ENCODE peak calls at places on chromosomes 4 and X, in ten cellular contexts. E is left lung, K is cardiac muscle cell, V is heart right ventricle, N is Calu3, C is fibroblast of the aortic adventitia, Q is AG04450, P is tibial artery, H is H9, G is GM06990. O is an unnamed sample.

GRCh38 chr4:120694973-120695372 is 227.6 kb downstream of the PRDM5 start:
- DNase-seq in E (no peak), K (peak), C (peak), G (no peak), H (no peak), Q (peak), N (peak), P (no peak), V (no peak), O (peak)

GRCh38 chrX:101999644-102000539 is 68.1 kb upstream of the ZMAT1 start:
- DNase-seq in H (peak), P (no peak), Q (no peak), G (no peak), V (no peak), E (peak), K (no peak), C (no peak), N (no peak), O (no peak)

GRCh38 chr4:177638871-177639270 is 196.6 kb upstream of the AGA start:
- DNase-seq in K (no peak), C (no peak), H (peak), P (no peak), V (no peak), N (no peak), E (no peak), G (no peak), Q (no peak), O (no peak)

GRCh38 chrX:44731160-44731559 is 112.7 kb upstream of the DUSP21 start:
- DNase-seq in P (no peak), C (peak), N (no peak), K (peak), E (no peak), Q (no peak), H (no peak), V (no peak), G (no peak), O (peak)

GRCh38 chrX:10011261-10011931 is 44.2 kb downstream of the CLDN34 start:
- DNase-seq in P (no peak), K (peak), N (no peak), G (no peak), C (peak), H (no peak), Q (no peak), V (no peak), E (no peak), O (no peak)

GRCh38 chr4:184969610-184970009 is 48.7 kb upstream of the HELT start:
- DNase-seq in E (no peak), C (no peak), Q (no peak), P (no peak), N (no peak), G (no peak), H (peak), K (no peak), V (no peak), O (no peak)

GRCh38 chr4:8837181-8837811 is 34.3 kb downstream of the HMX1 start:
- DNase-seq in C (no peak), Q (no peak), G (no peak), P (peak), N (no peak), K (no peak), H (peak), V (no peak), E (peak), O (no peak)

GRCh38 chrX:69165116-69165651 is at the start of gene PJA1:
- DNase-seq in C (peak), H (peak), K (peak), Q (no peak), P (peak), V (peak), G (peak), N (peak), E (peak), O (peak)

GRCh38 chrX:96563663-96564062 is 121.0 kb upstream of the DIAPH2 start:
- DNase-seq in C (peak), E (no peak), P (no peak), Q (peak), V (no peak), G (no peak), N (no peak), K (peak), H (no peak), O (peak)

DNA sequence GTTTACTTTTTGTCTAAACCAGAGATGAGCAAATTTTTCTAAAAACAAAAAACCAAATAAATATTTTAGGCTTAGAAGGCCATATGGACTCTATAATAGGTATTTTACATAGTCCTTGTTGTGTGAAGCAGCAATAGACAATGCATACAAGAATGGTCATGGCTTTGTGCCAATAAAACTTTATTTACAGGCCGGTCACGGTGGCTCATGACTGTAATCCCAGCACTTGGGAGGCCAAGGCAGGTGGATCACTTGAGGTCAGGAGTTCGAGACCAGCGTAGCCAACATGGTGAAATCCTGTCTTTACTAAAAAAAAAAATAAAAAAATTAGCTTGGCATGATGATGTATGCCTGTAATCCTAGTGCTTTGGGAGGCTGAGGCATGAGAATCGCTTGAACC is 227.6 kb downstream of the CBR4 start:
- DNase-seq in K (no peak), C (no peak), P (no peak), G (no peak), H (no peak), Q (no peak), V (no peak), N (no peak), E (no peak), O (no peak)
- TF ChIP-seq CTCF in K (no peak), C (no peak), P (no peak), G (no peak), H (no peak), Q (no peak), V (no peak), N (no peak), E (no peak), O (no peak)

DNA sequence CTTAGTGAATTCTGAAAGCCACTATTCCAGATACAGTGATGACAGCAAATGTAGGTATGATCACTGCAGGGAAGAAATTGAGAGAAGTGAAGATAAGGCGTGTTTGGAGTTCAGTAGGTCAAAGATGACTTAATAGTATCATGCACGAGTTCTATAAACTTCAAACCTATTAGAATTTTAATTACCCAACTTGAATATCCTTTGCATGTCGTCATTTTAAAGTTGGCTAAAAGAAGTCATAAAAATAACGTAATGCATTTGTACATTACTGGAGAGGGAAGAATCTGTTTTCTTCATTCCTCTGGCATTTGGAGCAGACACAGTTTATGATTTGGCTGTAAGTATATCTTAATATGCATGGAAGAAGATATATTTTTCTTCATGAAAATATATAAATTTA is 68.6 kb upstream of the MXRA5 start:
- DNase-seq in N (no peak), K (no peak), P (no peak), H (no peak), Q (no peak), V (no peak), C (no peak), E (no peak), G (no peak), O (no peak)
- TF ChIP-seq CTCF in N (no peak), K (no peak), P (no peak), H (no peak), Q (no peak), V (no peak), C (no peak), E (no peak), G (no peak), O (no peak)

DNA sequence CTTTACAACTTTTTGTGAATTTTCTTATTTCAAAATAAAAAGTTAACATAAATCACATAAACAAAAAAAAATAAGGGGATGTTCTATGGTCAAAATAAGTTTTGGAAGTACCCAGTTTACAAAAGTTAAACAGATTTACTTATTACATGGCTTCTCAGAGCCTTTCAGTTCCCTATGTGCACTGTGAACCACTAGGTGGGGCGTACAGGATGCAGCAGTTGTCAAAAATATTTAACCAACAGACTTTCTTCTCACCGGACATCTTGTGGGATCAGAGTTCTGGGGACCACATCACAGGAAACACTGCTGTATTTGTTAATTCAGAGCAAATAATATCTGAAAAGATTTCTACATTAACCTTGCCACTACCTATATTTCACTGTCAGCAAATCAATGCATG is 74.1 kb downstream of the SMARCA1 start:
- DNase-seq in K (no peak), N (no peak), P (no peak), V (no peak), Q (no peak), C (no peak), G (no peak), H (no peak), E (no peak), O (no peak)
- TF ChIP-seq CTCF in K (no peak), N (no peak), P (no peak), V (no peak), Q (no peak), C (no peak), G (peak), H (peak), E (no peak), O (no peak)

GRCh38 chr4:143581331-143581961 is 67.9 kb downstream of the SMARCA5 start:
- DNase-seq in C (no peak), E (peak), V (no peak), Q (no peak), G (no peak), K (no peak), P (no peak), H (peak), N (no peak), O (no peak)
- TF ChIP-seq CTCF in C (no peak), E (no peak), V (no peak), Q (no peak), G (no peak), K (no peak), P (no peak), H (peak), N (no peak), O (no peak)

GRCh38 chrX:15382809-15383208 is 1.4 kb downstream of the VEGFD start:
- DNase-seq in K (no peak), G (no peak), H (no peak), E (no peak), Q (no peak), C (no peak), N (no peak), V (no peak), P (no peak), O (no peak)
- TF ChIP-seq CTCF in K (no peak), G (peak), H (peak), E (no peak), Q (peak), C (peak), N (no peak), V (no peak), P (no peak), O (no peak)

DNA sequence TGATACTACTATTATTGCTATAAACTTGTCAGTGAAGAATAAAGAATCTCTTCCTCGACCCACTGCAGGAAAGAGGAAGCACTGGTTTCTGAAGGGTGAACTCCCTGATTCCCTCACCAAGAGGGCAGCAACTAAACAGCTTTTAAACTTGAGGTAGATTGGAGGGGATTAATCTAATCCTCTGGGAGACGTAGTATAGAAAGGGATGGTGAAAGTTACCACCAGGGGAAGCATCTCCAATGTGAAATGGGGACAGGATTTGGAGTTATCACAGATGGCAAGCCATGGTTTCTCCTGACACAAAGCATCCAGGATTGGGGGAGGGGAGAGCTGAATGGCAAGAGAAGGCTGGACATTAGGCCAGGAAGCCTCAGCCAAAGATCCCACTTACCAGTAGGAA is 62.7 kb upstream of the PTPN13 start:
- DNase-seq in C (no peak), Q (no peak), P (no peak), E (no peak), N (no peak), V (no peak), H (no peak), G (no peak), K (no peak), O (no peak)
- TF ChIP-seq CTCF in C (no peak), Q (no peak), P (no peak), E (no peak), N (no peak), V (no peak), H (no peak), G (no peak), K (no peak), O (no peak)

GRCh38 chr4:47486306-47486705 is 1.2 kb downstream of the ATP10D start:
- DNase-seq in E (no peak), H (no peak), V (no peak), P (no peak), N (no peak), G (no peak), Q (no peak), K (peak), C (peak), O (no peak)

GRCh38 chr4:47484169-47484568 is 906 bp upstream of the ATP10D start:
- DNase-seq in H (no peak), P (no peak), E (no peak), K (no peak), N (no peak), Q (no peak), G (no peak), C (no peak), V (no peak), O (no peak)

GRCh38 chr4:47482326-47482725 is 2.7 kb upstream of the ATP10D start:
- DNase-seq in N (no peak), C (peak), H (no peak), P (no peak), G (no peak), V (no peak), Q (no peak), E (no peak), K (peak), O (peak)

GRCh38 chr4:47485047-47485692 is at the start of gene ATP10D:
- DNase-seq in K (peak), E (peak), H (peak), N (peak), C (peak), V (peak), G (peak), Q (peak), P (peak), O (peak)

DNA sequence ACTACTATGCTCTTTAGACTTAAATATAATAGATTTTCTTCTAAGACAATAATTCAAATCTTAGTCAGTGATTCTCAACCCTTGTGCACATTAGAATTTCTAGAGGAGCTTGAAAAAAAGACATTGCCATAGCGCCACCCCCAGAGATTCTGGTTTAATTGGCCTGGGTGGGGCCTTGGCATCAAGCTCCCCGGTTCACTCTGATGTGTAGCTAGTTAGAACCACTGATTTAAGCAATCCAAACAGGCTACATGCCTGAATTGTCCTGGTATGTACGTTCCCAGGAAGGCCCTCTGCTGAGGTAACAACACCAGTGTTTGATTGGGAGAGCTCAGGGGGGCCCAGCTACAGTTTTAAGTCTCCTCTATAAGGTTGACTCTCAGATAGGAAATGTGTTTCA is 1.4 kb upstream of the ATP10D start:
- DNase-seq in E (no peak), C (peak), K (no peak), N (no peak), P (no peak), H (no peak), Q (no peak), G (no peak), V (no peak), O (no peak)
- TF ChIP-seq CTCF in E (no peak), C (no peak), K (no peak), N (no peak), P (no peak), H (no peak), Q (no peak), G (peak), V (no peak), O (no peak)

DNA sequence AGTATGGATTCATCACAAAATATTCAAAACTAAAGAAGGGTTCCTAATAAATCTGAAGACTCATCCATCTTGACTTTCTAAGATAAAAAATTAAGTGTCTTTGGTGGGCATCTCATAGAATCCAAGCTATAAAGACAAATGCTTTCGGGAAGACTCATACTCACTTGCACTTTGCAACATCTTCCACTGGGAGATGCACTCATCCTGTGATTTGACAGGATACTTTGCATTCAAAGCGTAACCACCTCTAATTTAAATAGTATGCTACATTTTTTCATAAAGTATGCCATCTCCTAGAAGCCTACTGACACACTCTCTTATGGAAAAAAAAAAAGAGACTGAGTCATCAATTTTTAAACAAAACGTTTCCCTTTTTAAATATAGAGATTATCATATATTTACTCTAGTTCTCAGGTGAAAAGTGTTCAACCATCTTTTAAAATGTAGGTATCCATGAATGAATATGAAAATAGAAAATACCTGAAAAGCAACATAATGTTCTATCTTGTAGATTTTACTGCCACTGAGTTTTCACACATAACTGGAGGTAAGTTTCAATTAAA is 119.6 kb downstream of the KLHL13 start:
- DNase-seq in P (no peak), H (no peak), C (no peak), Q (no peak), N (no peak), K (no peak), E (no peak), V (no peak), G (no peak), O (peak)
- TF ChIP-seq CTCF in P (no peak), H (peak), C (peak), Q (peak), N (no peak), K (peak), E (no peak), V (no peak), G (peak), O (peak)

GRCh38 chrX:154321624-154322023 is 26.0 kb downstream of the TKTL1 start:
- DNase-seq in K (peak), C (peak), N (peak), G (no peak), H (no peak), E (no peak), P (no peak), V (peak), Q (no peak), O (peak)
- TF ChIP-seq CTCF in K (no peak), C (no peak), N (no peak), G (peak), H (no peak), E (no peak), P (no peak), V (no peak), Q (no peak), O (no peak)

O was measured in MCF 10A.